ENCODE peak calls at places on chromosomes 13 and 19, in eight cellular contexts. One of them, this sample, is unnamed. For H3K36me3 and H3K27me3, the result is how much of the 10 kb centered on the place peaks cover.

GRCh38 chr13:97018029-97018819 is 23.9 kb upstream of the OXGR1 start:
- DNase-seq in fibroblast of lung: peak
- DNase-seq in right lobe of liver: no peak
- DNase-seq in BJ: no peak
- DNase-seq in body of pancreas: peak
- DNase-seq in adipocyte: peak
- DNase-seq in tibial nerve: peak
- DNase-seq in heart right ventricle: no peak
- DNase-seq in this sample: no peak

GRCh38 chr19:2231621-2232221 is 4.4 kb downstream of the PLEKHJ1 start:
- DNase-seq in fibroblast of lung: no peak
- DNase-seq in right lobe of liver: no peak
- DNase-seq in BJ: no peak
- DNase-seq in body of pancreas: no peak
- DNase-seq in adipocyte: no peak
- DNase-seq in tibial nerve: no peak
- DNase-seq in heart right ventricle: no peak
- DNase-seq in this sample: peak

GRCh38 chr19:5595745-5596144 is 26.8 kb downstream of the SAFB2 start:
- DNase-seq in fibroblast of lung: no peak
- DNase-seq in right lobe of liver: no peak
- DNase-seq in BJ: no peak
- DNase-seq in body of pancreas: no peak
- DNase-seq in adipocyte: no peak
- DNase-seq in tibial nerve: no peak
- DNase-seq in heart right ventricle: no peak
- DNase-seq in this sample: no peak

GRCh38 chr19:2478324-2478755 is 2.4 kb downstream of the GADD45B start:
- DNase-seq in fibroblast of lung: peak
- DNase-seq in right lobe of liver: peak
- DNase-seq in BJ: no peak
- DNase-seq in body of pancreas: peak
- DNase-seq in adipocyte: peak
- DNase-seq in tibial nerve: peak
- DNase-seq in heart right ventricle: peak
- DNase-seq in this sample: peak

GRCh38 chr13:79492313-79492798 is 11.4 kb downstream of the NDFIP2 start:
- DNase-seq in fibroblast of lung: peak
- DNase-seq in right lobe of liver: no peak
- DNase-seq in BJ: no peak
- DNase-seq in body of pancreas: no peak
- DNase-seq in adipocyte: peak
- DNase-seq in tibial nerve: no peak
- DNase-seq in heart right ventricle: no peak
- DNase-seq in this sample: no peak

GRCh38 chr13:46648166-46648607 is 95.2 kb downstream of the LRCH1 start:
- DNase-seq in fibroblast of lung: no peak
- DNase-seq in right lobe of liver: peak
- DNase-seq in BJ: no peak
- DNase-seq in body of pancreas: peak
- DNase-seq in adipocyte: peak
- DNase-seq in tibial nerve: no peak
- DNase-seq in heart right ventricle: no peak
- DNase-seq in this sample: no peak

GRCh38 chr19:12778020-12778904 is 2.9 kb upstream of the HOOK2 start:
- DNase-seq in fibroblast of lung: peak
- DNase-seq in right lobe of liver: peak
- DNase-seq in BJ: no peak
- DNase-seq in body of pancreas: peak
- DNase-seq in adipocyte: peak
- DNase-seq in tibial nerve: peak
- DNase-seq in heart right ventricle: peak
- DNase-seq in this sample: peak

GRCh38 chr19:16461630-16462051 is 10.1 kb downstream of the EPS15L1 start:
- DNase-seq in fibroblast of lung: no peak
- DNase-seq in right lobe of liver: no peak
- DNase-seq in BJ: no peak
- DNase-seq in body of pancreas: no peak
- DNase-seq in adipocyte: no peak
- DNase-seq in tibial nerve: no peak
- DNase-seq in heart right ventricle: peak
- DNase-seq in this sample: no peak

GRCh38 chr13:20901668-20902437 is 693 bp downstream of the XPO4 start:
- DNase-seq in fibroblast of lung: peak
- DNase-seq in right lobe of liver: peak
- DNase-seq in BJ: no peak
- DNase-seq in body of pancreas: peak
- DNase-seq in adipocyte: peak
- DNase-seq in tibial nerve: no peak
- DNase-seq in heart right ventricle: peak
- DNase-seq in this sample: peak

GRCh38 chr13:83883061-83883523 is 818 bp upstream of the SLITRK1 start:
- DNase-seq in fibroblast of lung: no peak
- DNase-seq in right lobe of liver: no peak
- DNase-seq in BJ: no peak
- DNase-seq in body of pancreas: peak
- DNase-seq in adipocyte: no peak
- DNase-seq in tibial nerve: no peak
- DNase-seq in heart right ventricle: no peak
- DNase-seq in this sample: no peak

GRCh38 chr13:52141299-52141698 is 12.4 kb upstream of the NEK5 start:
- DNase-seq in fibroblast of lung: no peak
- DNase-seq in right lobe of liver: no peak
- DNase-seq in BJ: no peak
- DNase-seq in body of pancreas: no peak
- DNase-seq in adipocyte: no peak
- DNase-seq in tibial nerve: no peak
- DNase-seq in heart right ventricle: no peak
- DNase-seq in this sample: no peak

GRCh38 chr19:27741236-27741635 is 1471.7 kb downstream of the UQCRFS1 start:
- DNase-seq in fibroblast of lung: no peak
- DNase-seq in right lobe of liver: peak
- DNase-seq in BJ: no peak
- DNase-seq in body of pancreas: no peak
- DNase-seq in adipocyte: no peak
- DNase-seq in tibial nerve: no peak
- DNase-seq in heart right ventricle: no peak
- DNase-seq in this sample: no peak

GRCh38 chr13:46165485-46166220 is 16.3 kb downstream of the LCP1 start:
- DNase-seq in fibroblast of lung: peak
- DNase-seq in right lobe of liver: no peak
- DNase-seq in BJ: no peak
- DNase-seq in body of pancreas: no peak
- DNase-seq in adipocyte: no peak
- DNase-seq in tibial nerve: no peak
- DNase-seq in heart right ventricle: no peak
- DNase-seq in this sample: no peak

GRCh38 chr19:38277969-38278680 is 13.8 kb downstream of the SPINT2 start:
- DNase-seq in fibroblast of lung: peak
- DNase-seq in right lobe of liver: peak
- DNase-seq in BJ: peak
- DNase-seq in body of pancreas: peak
- DNase-seq in adipocyte: no peak
- DNase-seq in tibial nerve: no peak
- DNase-seq in heart right ventricle: peak
- DNase-seq in this sample: peak

GRCh38 chr13:43258771-43259170 is 235.4 kb downstream of the DNAJC15 start:
- DNase-seq in fibroblast of lung: no peak
- DNase-seq in right lobe of liver: no peak
- DNase-seq in BJ: no peak
- DNase-seq in body of pancreas: no peak
- DNase-seq in adipocyte: no peak
- DNase-seq in tibial nerve: no peak
- DNase-seq in heart right ventricle: no peak
- DNase-seq in this sample: no peak

GRCh38 chr13:51494151-51494550 is 41.3 kb upstream of the INTS6 start:
- DNase-seq in fibroblast of lung: peak
- DNase-seq in right lobe of liver: no peak
- DNase-seq in BJ: no peak
- DNase-seq in body of pancreas: no peak
- DNase-seq in adipocyte: peak
- DNase-seq in tibial nerve: no peak
- DNase-seq in heart right ventricle: no peak
- DNase-seq in this sample: no peak

GRCh38 chr13:65497265-65497664 is 1732.9 kb downstream of the PCDH9 start:
- DNase-seq in fibroblast of lung: peak
- DNase-seq in right lobe of liver: no peak
- DNase-seq in BJ: peak
- DNase-seq in body of pancreas: no peak
- DNase-seq in adipocyte: peak
- DNase-seq in tibial nerve: no peak
- DNase-seq in heart right ventricle: no peak
- DNase-seq in this sample: no peak

GRCh38 chr19:46499692-46500091 is 4.0 kb upstream of the PNMA8B start:
- DNase-seq in fibroblast of lung: no peak
- DNase-seq in right lobe of liver: no peak
- DNase-seq in BJ: no peak
- DNase-seq in body of pancreas: no peak
- DNase-seq in adipocyte: no peak
- DNase-seq in tibial nerve: no peak
- DNase-seq in heart right ventricle: no peak
- DNase-seq in this sample: no peak

GRCh38 chr19:16327501-16327900 is 2.9 kb downstream of the KLF2 start:
- DNase-seq in fibroblast of lung: no peak
- DNase-seq in right lobe of liver: no peak
- DNase-seq in BJ: no peak
- DNase-seq in body of pancreas: no peak
- DNase-seq in adipocyte: no peak
- DNase-seq in tibial nerve: no peak
- DNase-seq in heart right ventricle: no peak
- DNase-seq in this sample: no peak

GRCh38 chr19:48448563-48448962 is 2.8 kb downstream of the GRWD1 start:
- DNase-seq in fibroblast of lung: no peak
- DNase-seq in right lobe of liver: no peak
- DNase-seq in BJ: no peak
- DNase-seq in body of pancreas: no peak
- DNase-seq in adipocyte: no peak
- DNase-seq in tibial nerve: no peak
- DNase-seq in heart right ventricle: no peak
- DNase-seq in this sample: no peak
- H3K4me3 ChIP-seq in fibroblast of lung: no peak
- H3K4me3 ChIP-seq in right lobe of liver: no peak
- H3K4me3 ChIP-seq in BJ: no peak
- H3K4me3 ChIP-seq in body of pancreas: no peak
- H3K4me3 ChIP-seq in adipocyte: no peak
- H3K4me3 ChIP-seq in tibial nerve: no peak
- H3K4me3 ChIP-seq in heart right ventricle: no peak
- H3K4me3 ChIP-seq in this sample: no peak

GRCh38 chr19:50413531-50413930 is 5.2 kb upstream of the SPIB start:
- DNase-seq in fibroblast of lung: no peak
- DNase-seq in right lobe of liver: no peak
- DNase-seq in BJ: no peak
- DNase-seq in body of pancreas: no peak
- DNase-seq in adipocyte: no peak
- DNase-seq in tibial nerve: no peak
- DNase-seq in heart right ventricle: no peak
- DNase-seq in this sample: no peak
- H3K36me3 ChIP-seq in fibroblast of lung: under half
- H3K36me3 ChIP-seq in right lobe of liver: under half
- H3K36me3 ChIP-seq in BJ: under half
- H3K36me3 ChIP-seq in body of pancreas: under half
- H3K36me3 ChIP-seq in adipocyte: under half
- H3K36me3 ChIP-seq in tibial nerve: under half
- H3K36me3 ChIP-seq in heart right ventricle: under half
- H3K36me3 ChIP-seq in this sample: under half

GRCh38 chr19:18027151-18027550 is 19.2 kb downstream of the ARRDC2 start:
- DNase-seq in fibroblast of lung: no peak
- DNase-seq in right lobe of liver: no peak
- DNase-seq in BJ: no peak
- DNase-seq in body of pancreas: no peak
- DNase-seq in adipocyte: no peak
- DNase-seq in tibial nerve: no peak
- DNase-seq in heart right ventricle: no peak
- DNase-seq in this sample: no peak

DNA sequence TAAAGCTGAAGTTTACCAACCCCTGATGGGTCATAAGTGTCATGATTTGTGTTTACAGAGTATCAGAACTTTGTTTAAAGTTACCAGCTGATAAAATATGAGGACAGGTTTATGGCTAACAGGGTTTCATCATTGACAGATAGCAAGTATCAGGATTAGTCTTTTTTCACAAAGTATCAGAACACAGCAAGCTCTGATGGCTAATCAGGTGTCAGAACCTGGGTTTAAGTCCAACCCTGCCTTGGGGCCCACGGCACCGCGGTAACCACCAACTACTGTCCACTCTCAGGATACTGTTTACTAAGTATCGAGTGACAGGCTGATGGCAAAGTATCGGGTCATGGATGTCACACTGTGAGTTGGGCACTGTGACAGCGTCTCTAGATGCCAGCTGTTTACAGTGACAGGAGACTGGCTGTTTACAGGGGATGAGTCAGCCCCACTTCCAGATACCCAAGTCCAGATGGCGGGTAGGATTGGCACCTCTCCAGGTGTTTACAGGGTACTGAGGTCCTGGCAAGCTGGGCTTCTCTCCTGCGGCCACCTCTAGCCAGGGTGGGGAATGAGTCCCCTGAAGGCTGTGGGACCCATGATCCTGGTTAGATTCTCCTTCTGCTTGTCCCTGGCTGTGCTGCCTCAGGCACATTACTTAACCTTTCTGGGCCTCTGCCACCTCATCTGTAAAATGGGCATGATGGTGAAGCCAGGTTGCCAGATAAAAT is 21.8 kb downstream of the ARRDC2 start:
- DNase-seq in fibroblast of lung: no peak
- DNase-seq in right lobe of liver: peak
- DNase-seq in BJ: no peak
- DNase-seq in body of pancreas: peak
- DNase-seq in adipocyte: no peak
- DNase-seq in tibial nerve: no peak
- DNase-seq in heart right ventricle: no peak
- DNase-seq in this sample: peak
- H3K27me3 ChIP-seq in fibroblast of lung: under half
- H3K27me3 ChIP-seq in right lobe of liver: under half
- H3K27me3 ChIP-seq in BJ: under half
- H3K27me3 ChIP-seq in body of pancreas: under half
- H3K27me3 ChIP-seq in adipocyte: under half
- H3K27me3 ChIP-seq in tibial nerve: under half
- H3K27me3 ChIP-seq in heart right ventricle: under half
- H3K27me3 ChIP-seq in this sample: under half

DNA sequence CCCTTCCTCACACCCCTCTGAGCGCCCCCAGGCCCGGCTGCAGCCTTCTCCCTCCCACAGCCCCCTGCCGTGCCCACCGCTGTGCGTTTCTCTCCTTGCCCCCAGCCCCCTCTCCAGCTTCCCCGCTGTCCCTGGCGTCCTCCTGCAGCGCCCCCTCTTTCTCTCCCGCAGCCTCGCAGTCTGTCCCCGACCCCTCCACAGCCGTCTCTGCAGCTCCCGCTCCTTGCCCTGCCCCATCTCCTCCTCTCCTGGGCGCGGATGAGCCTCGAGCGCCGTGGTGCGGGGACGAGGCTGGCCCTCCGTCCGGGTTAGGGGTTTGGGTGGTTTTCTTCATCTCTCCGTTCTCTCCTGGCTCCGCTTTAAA is 1.1 kb downstream of the KMT5C start:
- DNase-seq in fibroblast of lung: no peak
- DNase-seq in right lobe of liver: no peak
- DNase-seq in BJ: no peak
- DNase-seq in body of pancreas: peak
- DNase-seq in adipocyte: peak
- DNase-seq in tibial nerve: no peak
- DNase-seq in heart right ventricle: no peak
- DNase-seq in this sample: no peak
- H3K4me3 ChIP-seq in fibroblast of lung: peak
- H3K4me3 ChIP-seq in right lobe of liver: no peak
- H3K4me3 ChIP-seq in BJ: peak
- H3K4me3 ChIP-seq in body of pancreas: no peak
- H3K4me3 ChIP-seq in adipocyte: peak
- H3K4me3 ChIP-seq in tibial nerve: peak
- H3K4me3 ChIP-seq in heart right ventricle: peak
- H3K4me3 ChIP-seq in this sample: peak

This sample was measured in MG63.